ENCODE peak calls at places on chromosomes 4 and X, in six cellular contexts. One of them, this sample, is unnamed.

GRCh38 chr4:17232575-17233253 is 279.2 kb downstream of the QDPR start:
- DNase-seq in K562: no peak
- DNase-seq in A549: no peak
- DNase-seq in HepG2: no peak
- DNase-seq in IMR-90: peak; percentile 84
- DNase-seq in GM12878: no peak
- DNase-seq in this sample: peak; percentile 61

GRCh38 chrX:132497432-132497831 is 8.6 kb upstream of the MBNL3 start:
- DNase-seq in K562: no peak
- DNase-seq in A549: no peak
- DNase-seq in HepG2: no peak
- DNase-seq in IMR-90: no peak
- DNase-seq in GM12878: no peak
- DNase-seq in this sample: no peak

GRCh38 chrX:152735860-152736511 is 2.4 kb downstream of the MAGEA12 start:
- DNase-seq in K562: no peak
- DNase-seq in A549: no peak
- DNase-seq in HepG2: no peak
- DNase-seq in IMR-90: no peak
- DNase-seq in GM12878: no peak
- DNase-seq in this sample: no peak

GRCh38 chr4:8701101-8702019 is 108.8 kb downstream of the CPZ start:
- DNase-seq in K562: no peak
- DNase-seq in A549: no peak
- DNase-seq in HepG2: no peak
- DNase-seq in IMR-90: no peak
- DNase-seq in GM12878: no peak
- DNase-seq in this sample: no peak

GRCh38 chr4:112280657-112281056 is 5.0 kb downstream of the TIFA start:
- DNase-seq in K562: no peak
- DNase-seq in A549: no peak
- DNase-seq in HepG2: no peak
- DNase-seq in IMR-90: no peak
- DNase-seq in GM12878: no peak
- DNase-seq in this sample: no peak

GRCh38 chrX:104113237-104113965 is 1.1 kb downstream of the ZCCHC18 start:
- DNase-seq in K562: peak; percentile 14
- DNase-seq in A549: peak; percentile 69
- DNase-seq in HepG2: peak; percentile 2
- DNase-seq in IMR-90: peak; percentile 53
- DNase-seq in GM12878: no peak
- DNase-seq in this sample: peak; percentile 53

GRCh38 chr4:176470671-176471070 is 150.9 kb downstream of the SPCS3 start:
- DNase-seq in K562: no peak
- DNase-seq in A549: no peak
- DNase-seq in HepG2: no peak
- DNase-seq in IMR-90: no peak
- DNase-seq in GM12878: no peak
- DNase-seq in this sample: no peak

GRCh38 chr4:98166025-98166730 is 22.9 kb upstream of the STPG2 start:
- DNase-seq in K562: no peak
- DNase-seq in A549: peak; percentile 45
- DNase-seq in HepG2: no peak
- DNase-seq in IMR-90: peak; percentile 1
- DNase-seq in GM12878: no peak
- DNase-seq in this sample: no peak

GRCh38 chrX:150146271-150146888 is 208.1 kb upstream of the EOLA2 start:
- DNase-seq in K562: no peak
- DNase-seq in A549: no peak
- DNase-seq in HepG2: no peak
- DNase-seq in IMR-90: no peak
- DNase-seq in GM12878: no peak
- DNase-seq in this sample: no peak

GRCh38 chr4:153542835-153543234 is 76.7 kb downstream of the TMEM131L start:
- DNase-seq in K562: no peak
- DNase-seq in A549: no peak
- DNase-seq in HepG2: no peak
- DNase-seq in IMR-90: no peak
- DNase-seq in GM12878: no peak
- DNase-seq in this sample: no peak

GRCh38 chr4:76108467-76109181 is 34.1 kb downstream of the ART3 start:
- DNase-seq in K562: peak; percentile 23
- DNase-seq in A549: peak; percentile 19
- DNase-seq in HepG2: peak; percentile 20
- DNase-seq in IMR-90: no peak
- DNase-seq in GM12878: no peak
- DNase-seq in this sample: peak; percentile 10

GRCh38 chr4:7652906-7653305 is 218.2 kb upstream of the PSAPL1 start:
- DNase-seq in K562: no peak
- DNase-seq in A549: no peak
- DNase-seq in HepG2: no peak
- DNase-seq in IMR-90: no peak
- DNase-seq in GM12878: no peak
- DNase-seq in this sample: no peak

GRCh38 chrX:118156254-118156952 is 39.8 kb upstream of the KLHL13 start:
- DNase-seq in K562: no peak
- DNase-seq in A549: no peak
- DNase-seq in HepG2: peak; percentile 32
- DNase-seq in IMR-90: no peak
- DNase-seq in GM12878: no peak
- DNase-seq in this sample: no peak

GRCh38 chr4:38663021-38663800 is 788 bp upstream of the KLF3 start:
- DNase-seq in K562: no peak
- DNase-seq in A549: peak; percentile 38
- DNase-seq in HepG2: no peak
- DNase-seq in IMR-90: no peak
- DNase-seq in GM12878: no peak
- DNase-seq in this sample: no peak

GRCh38 chrX:68725966-68726365 is 78.5 kb downstream of the STARD8 start:
- DNase-seq in K562: no peak
- DNase-seq in A549: no peak
- DNase-seq in HepG2: no peak
- DNase-seq in IMR-90: no peak
- DNase-seq in GM12878: no peak
- DNase-seq in this sample: no peak

GRCh38 chrX:68728186-68728585 is 80.7 kb downstream of the STARD8 start:
- DNase-seq in K562: no peak
- DNase-seq in A549: no peak
- DNase-seq in HepG2: no peak
- DNase-seq in IMR-90: no peak
- DNase-seq in GM12878: no peak
- DNase-seq in this sample: no peak

GRCh38 chrX:68727696-68728095 is 80.2 kb downstream of the STARD8 start:
- DNase-seq in K562: no peak
- DNase-seq in A549: no peak
- DNase-seq in HepG2: no peak
- DNase-seq in IMR-90: no peak
- DNase-seq in GM12878: no peak
- DNase-seq in this sample: no peak

GRCh38 chrX:68724531-68725020 is 77.1 kb downstream of the STARD8 start:
- DNase-seq in K562: no peak
- DNase-seq in A549: no peak
- DNase-seq in HepG2: no peak
- DNase-seq in IMR-90: no peak
- DNase-seq in GM12878: no peak
- DNase-seq in this sample: no peak

DNA sequence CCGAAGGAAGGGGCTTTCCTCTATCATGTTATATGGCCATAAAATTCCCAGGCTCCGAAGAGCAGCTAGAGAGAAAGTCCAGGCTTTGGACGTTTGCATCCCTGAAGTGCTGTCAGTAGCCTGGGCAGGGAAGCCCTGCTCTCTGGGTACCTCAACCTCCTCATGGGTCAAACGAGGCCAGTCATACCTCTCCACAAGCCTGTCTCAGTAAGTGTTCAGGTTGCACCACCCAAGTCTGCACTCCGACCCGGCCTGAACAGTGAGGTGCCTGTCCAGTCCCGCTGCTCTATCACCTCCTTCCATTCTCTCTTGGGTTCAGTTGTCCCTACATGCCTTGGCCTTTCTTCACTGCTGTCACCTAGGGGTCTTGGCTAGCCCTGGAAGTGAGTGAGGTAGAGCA is 78.9 kb downstream of the STARD8 start:
- DNase-seq in K562: no peak
- DNase-seq in A549: no peak
- DNase-seq in HepG2: no peak
- DNase-seq in IMR-90: no peak
- DNase-seq in GM12878: no peak
- DNase-seq in this sample: no peak
- TF ChIP-seq SMC3 in K562: no peak
- TF ChIP-seq SMC3 in A549: no peak
- TF ChIP-seq SMC3 in HepG2: no peak
- TF ChIP-seq SMC3 in IMR-90: no peak
- TF ChIP-seq SMC3 in GM12878: no peak
- TF ChIP-seq SMC3 in this sample: no peak

DNA sequence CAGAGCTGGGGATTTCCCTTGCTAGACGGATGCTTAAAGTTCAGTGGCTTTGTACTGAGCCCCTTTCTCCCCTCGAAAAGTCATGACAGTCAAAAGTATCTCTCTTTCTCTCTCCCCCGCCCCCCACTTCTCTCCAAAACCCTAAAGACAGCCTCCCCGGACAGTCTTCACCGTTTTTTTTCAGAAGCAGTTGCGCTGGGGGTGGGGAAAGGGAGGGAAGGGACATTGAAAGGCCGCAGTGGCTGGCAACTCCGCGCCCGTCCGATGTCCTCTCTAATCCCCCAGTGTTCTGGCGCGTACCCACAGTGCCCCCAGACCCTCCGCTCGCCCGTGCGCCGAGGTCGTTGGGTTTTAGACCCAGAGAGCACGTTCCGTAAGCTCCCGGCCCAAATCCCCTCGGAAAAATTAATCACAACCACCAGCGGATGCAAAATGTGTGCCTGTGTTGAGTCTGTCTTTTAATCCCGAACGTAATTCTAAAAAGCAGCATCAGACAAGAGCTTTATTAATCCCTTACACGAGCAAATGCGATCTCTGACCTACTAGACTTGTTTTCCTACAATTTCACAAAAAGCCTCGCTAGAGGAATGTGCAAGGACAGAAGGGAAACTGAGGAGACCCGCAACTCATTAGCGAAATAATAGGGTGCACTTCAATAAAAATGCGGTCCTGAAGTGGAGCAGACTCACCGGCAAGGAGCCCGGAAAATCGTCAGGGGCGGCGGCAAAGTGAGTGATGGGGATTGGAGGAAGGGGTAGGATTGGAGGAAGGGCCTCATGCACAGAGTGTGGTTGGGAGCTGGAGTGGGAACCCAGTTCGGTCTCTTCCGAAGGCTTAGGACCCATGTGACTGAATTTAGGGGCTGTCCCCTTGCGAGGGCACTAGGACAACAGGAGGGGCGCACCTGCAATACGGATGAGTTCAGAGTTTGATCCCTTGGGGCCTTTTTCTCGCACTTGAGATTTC is 12.2 kb upstream of the PRDM8 start:
- DNase-seq in K562: no peak
- DNase-seq in A549: no peak
- DNase-seq in HepG2: no peak
- DNase-seq in IMR-90: no peak
- DNase-seq in GM12878: no peak
- DNase-seq in this sample: no peak
- TF ChIP-seq SMC3 in K562: no peak
- TF ChIP-seq SMC3 in A549: no peak
- TF ChIP-seq SMC3 in HepG2: no peak
- TF ChIP-seq SMC3 in IMR-90: no peak
- TF ChIP-seq SMC3 in GM12878: no peak
- TF ChIP-seq SMC3 in this sample: no peak

DNA sequence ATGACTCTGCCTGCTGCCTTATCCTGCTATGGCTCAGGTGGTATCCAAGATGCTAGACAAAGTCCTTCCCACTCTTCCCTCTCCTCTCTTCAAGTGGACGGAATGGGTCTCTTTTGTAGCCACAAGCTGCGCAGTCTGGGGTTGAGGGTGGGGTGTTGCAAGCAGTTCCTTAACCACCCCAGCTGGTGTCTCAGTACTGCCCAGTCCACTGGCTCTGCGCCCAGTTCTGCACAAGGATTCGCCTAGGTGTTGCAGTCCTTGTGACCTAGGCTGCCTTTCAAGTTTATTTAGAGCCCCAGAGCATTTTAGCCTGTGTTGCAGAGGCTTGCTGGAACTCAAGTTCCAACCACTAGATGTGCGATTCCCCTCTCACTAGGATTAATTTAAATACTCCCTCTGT is 120.7 kb downstream of the NEXMIF start:
- DNase-seq in K562: no peak
- DNase-seq in A549: no peak
- DNase-seq in HepG2: no peak
- DNase-seq in IMR-90: no peak
- DNase-seq in GM12878: no peak
- DNase-seq in this sample: no peak
- TF ChIP-seq SMC3 in K562: no peak
- TF ChIP-seq SMC3 in A549: no peak
- TF ChIP-seq SMC3 in HepG2: no peak
- TF ChIP-seq SMC3 in IMR-90: no peak
- TF ChIP-seq SMC3 in GM12878: no peak
- TF ChIP-seq SMC3 in this sample: no peak

DNA sequence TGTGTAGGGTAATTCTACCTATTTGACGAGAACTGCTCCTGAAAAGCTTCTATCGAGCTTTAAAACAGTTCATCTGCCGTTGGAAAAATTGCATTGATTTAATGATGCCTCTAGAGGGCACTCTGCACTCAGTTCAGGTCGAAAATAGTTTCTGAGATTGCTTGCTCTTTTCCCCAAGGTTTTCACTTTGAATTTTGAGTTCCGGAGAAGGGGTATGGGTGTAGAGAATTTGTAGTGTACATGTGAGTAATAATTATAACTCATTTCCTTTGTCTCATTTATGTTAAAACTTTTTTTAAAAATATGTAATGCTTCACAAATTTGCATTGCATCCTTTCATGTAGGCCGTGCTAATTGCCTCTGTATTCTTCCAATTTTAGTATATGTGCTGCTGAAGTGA is 28.4 kb upstream of the TNIP3 start:
- DNase-seq in K562: peak; percentile 17
- DNase-seq in A549: peak; percentile 18
- DNase-seq in HepG2: peak; percentile 16
- DNase-seq in IMR-90: peak; percentile 48
- DNase-seq in GM12878: peak; percentile 39
- DNase-seq in this sample: peak; percentile 15
- TF ChIP-seq SMC3 in K562: peak; percentile 31
- TF ChIP-seq SMC3 in A549: peak; percentile 27
- TF ChIP-seq SMC3 in HepG2: peak; percentile 7
- TF ChIP-seq SMC3 in IMR-90: peak; percentile 45
- TF ChIP-seq SMC3 in GM12878: peak; percentile 77
- TF ChIP-seq SMC3 in this sample: peak; percentile 52

GRCh38 chr4:74555843-74556242 is 110.9 kb downstream of the AREG start:
- DNase-seq in K562: no peak
- DNase-seq in A549: no peak
- DNase-seq in HepG2: no peak
- DNase-seq in IMR-90: no peak
- DNase-seq in GM12878: no peak
- DNase-seq in this sample: no peak
- TF ChIP-seq SMC3 in K562: no peak
- TF ChIP-seq SMC3 in A549: no peak
- TF ChIP-seq SMC3 in HepG2: no peak
- TF ChIP-seq SMC3 in IMR-90: no peak
- TF ChIP-seq SMC3 in GM12878: no peak
- TF ChIP-seq SMC3 in this sample: no peak

GRCh38 chr4:21952549-21952948 is 4.0 kb upstream of the KCNIP4 start:
- DNase-seq in K562: no peak
- DNase-seq in A549: no peak
- DNase-seq in HepG2: no peak
- DNase-seq in IMR-90: no peak
- DNase-seq in GM12878: peak; percentile 4
- DNase-seq in this sample: no peak
- TF ChIP-seq SMC3 in K562: no peak
- TF ChIP-seq SMC3 in A549: no peak
- TF ChIP-seq SMC3 in HepG2: no peak
- TF ChIP-seq SMC3 in IMR-90: no peak
- TF ChIP-seq SMC3 in GM12878: no peak
- TF ChIP-seq SMC3 in this sample: no peak